ENCODE peak calls at places on chromosomes 11 and 22, in eight cellular contexts. C, J, Z, O, K, A, X and N are unnamed samples.

GRCh38 chr11:127106938-127107337 is 106.4 kb upstream of the KIRREL3 start:
- DNase-seq in C (no peak), J (no peak), Z (no peak), O (no peak), K (no peak), A (no peak), X (no peak), N (no peak)

GRCh38 chr11:83025267-83025704 is 46.4 kb downstream of the RAB30 start:
- DNase-seq in C (no peak), J (no peak), Z (no peak), O (no peak), K (no peak), A (peak; percentile 22), X (no peak), N (no peak)

GRCh38 chr11:46977940-46978595 is 41.5 kb downstream of the CSTPP1 start:
- DNase-seq in C (no peak), J (no peak), Z (no peak), O (no peak), K (no peak), A (no peak), X (no peak), N (no peak)

GRCh38 chr11:131137046-131137445 is 220.8 kb upstream of the SNX19 start:
- DNase-seq in C (no peak), J (no peak), Z (no peak), O (no peak), K (no peak), A (no peak), X (no peak), N (no peak)

GRCh38 chr11:127950162-127950561 is 637.2 kb downstream of the ETS1 start:
- DNase-seq in C (no peak), J (no peak), Z (no peak), O (no peak), K (no peak), A (no peak), X (no peak), N (no peak)

GRCh38 chr11:103601230-103601846 is 435.1 kb upstream of the DDI1 start:
- DNase-seq in C (no peak), J (peak; percentile 17), Z (no peak), O (no peak), K (peak; percentile 43), A (peak; percentile 83), X (peak; percentile 46), N (peak; percentile 47)

GRCh38 chr11:70201876-70202861 is 927 bp upstream of the FADD start:
- DNase-seq in C (no peak), J (no peak), Z (no peak), O (no peak), K (no peak), A (no peak), X (no peak), N (no peak)

GRCh38 chr11:74050465-74050864 is 41.6 kb upstream of the UCP3 start:
- DNase-seq in C (no peak), J (no peak), Z (no peak), O (no peak), K (no peak), A (no peak), X (no peak), N (no peak)

GRCh38 chr11:112320668-112321067 is 60.0 kb upstream of the PLET1 start:
- DNase-seq in C (no peak), J (no peak), Z (no peak), O (peak; percentile 51), K (peak; percentile 47), A (no peak), X (no peak), N (no peak)

GRCh38 chr11:125494987-125495725 is 909 bp downstream of the FEZ1 start:
- DNase-seq in C (peak; percentile 35), J (peak; percentile 36), Z (no peak), O (peak; percentile 17), K (peak; percentile 74), A (peak; percentile 77), X (peak; percentile 68), N (peak; percentile 76)

GRCh38 chr11:44334356-44335004 is 24.5 kb upstream of the ALX4 start:
- DNase-seq in C (no peak), J (no peak), Z (no peak), O (no peak), K (no peak), A (peak; percentile 75), X (no peak), N (no peak)

GRCh38 chr11:111531687-111532364 is 8.7 kb upstream of the LAYN start:
- DNase-seq in C (no peak), J (no peak), Z (no peak), O (no peak), K (no peak), A (no peak), X (no peak), N (no peak)

GRCh38 chr11:73939096-73939495 is 11.7 kb upstream of the DNAJB13 start:
- DNase-seq in C (no peak), J (no peak), Z (no peak), O (no peak), K (no peak), A (no peak), X (no peak), N (no peak)

GRCh38 chr22:39148727-39149535 is 3.5 kb downstream of the CBX7 start:
- DNase-seq in C (peak; percentile 50), J (no peak), Z (no peak), O (peak; percentile 80), K (peak; percentile 72), A (peak; percentile 83), X (peak; percentile 52), N (peak; percentile 44)

GRCh38 chr11:27894552-27894951 is 194.3 kb upstream of the BDNF start:
- DNase-seq in C (no peak), J (no peak), Z (no peak), O (no peak), K (no peak), A (no peak), X (no peak), N (no peak)

GRCh38 chr11:224424-224823 is 11.7 kb downstream of the SIRT3 start:
- DNase-seq in C (no peak), J (no peak), Z (no peak), O (no peak), K (peak; percentile 14), A (no peak), X (no peak), N (no peak)

GRCh38 chr11:64353101-64353738 is 5.7 kb upstream of the RPS6KA4 start:
- DNase-seq in C (no peak), J (no peak), Z (no peak), O (no peak), K (no peak), A (no peak), X (no peak), N (no peak)

GRCh38 chr11:128628686-128629085 is 41.3 kb upstream of the ETS1 start:
- DNase-seq in C (no peak), J (no peak), Z (no peak), O (no peak), K (no peak), A (no peak), X (no peak), N (no peak)

GRCh38 chr11:108206171-108206570 is 16.3 kb downstream of the NPAT start:
- DNase-seq in C (no peak), J (no peak), Z (no peak), O (no peak), K (no peak), A (no peak), X (no peak), N (no peak)

GRCh38 chr11:44839458-44840084 is 111.1 kb downstream of the TP53I11 start:
- DNase-seq in C (no peak), J (no peak), Z (no peak), O (no peak), K (no peak), A (no peak), X (no peak), N (peak; percentile 63)

GRCh38 chr11:50333861-50334260 is 301.2 kb downstream of the OR4C45 start:
- DNase-seq in C (no peak), J (no peak), Z (no peak), O (no peak), K (no peak), A (no peak), X (no peak), N (no peak)

GRCh38 chr22:35368386-35368785 is 12.5 kb upstream of the HMOX1 start:
- DNase-seq in C (no peak), J (no peak), Z (no peak), O (no peak), K (no peak), A (no peak), X (no peak), N (no peak)

GRCh38 chr11:77126861-77127673 is 979 bp upstream of the MYO7A start:
- DNase-seq in C (peak; percentile 57), J (peak; percentile 63), Z (peak; percentile 39), O (peak; percentile 33), K (peak; percentile 85), A (peak; percentile 67), X (peak; percentile 81), N (peak; percentile 89)

GRCh38 chr11:110000045-110000502 is 93.1 kb upstream of the ZC3H12C start:
- DNase-seq in C (no peak), J (no peak), Z (no peak), O (no peak), K (no peak), A (no peak), X (no peak), N (no peak)

GRCh38 chr11:96704847-96705246 is 315.0 kb downstream of the JRKL start:
- DNase-seq in C (no peak), J (no peak), Z (no peak), O (no peak), K (no peak), A (peak; percentile 40), X (no peak), N (no peak)

GRCh38 chr22:44186121-44186510 is 5.4 kb downstream of the PARVG start:
- DNase-seq in C (no peak), J (no peak), Z (no peak), O (no peak), K (no peak), A (no peak), X (no peak), N (no peak)

GRCh38 chr11:111530091-111530490 is 10.4 kb upstream of the LAYN start:
- DNase-seq in C (no peak), J (no peak), Z (no peak), O (no peak), K (no peak), A (no peak), X (no peak), N (no peak)

GRCh38 chr11:1640076-1640946 is 10.7 kb downstream of the KRTAP5-5 start:
- DNase-seq in C (no peak), J (peak; percentile 37), Z (no peak), O (no peak), K (peak; percentile 58), A (peak; percentile 87), X (peak; percentile 74), N (peak; percentile 86)

GRCh38 chr11:60130496-60130895 is 42.0 kb downstream of the MS4A2 start:
- DNase-seq in C (no peak), J (peak; percentile 22), Z (no peak), O (no peak), K (no peak), A (peak; percentile 84), X (peak; percentile 18), N (peak; percentile 14)

GRCh38 chr22:22366478-22366988 is 121.9 kb downstream of the VPREB1 start:
- DNase-seq in C (no peak), J (no peak), Z (no peak), O (no peak), K (no peak), A (no peak), X (no peak), N (no peak)